ENCODE peak calls at places on chromosomes 6 and 20, in nine cellular contexts. W is NCI-H226; U is stimulated activated CD4-positive, alpha-beta T cell treated with anti-CD3 and anti-CD28 coated beads, Interleukin-2, amount 100 ng/mL, for 48 hours; G is activated naive CD8-positive, alpha-beta T cell treated with anti-CD3 and anti-CD28 coated beads, Interleukin-2, amount 50 U/mL, for 16 hours; P is right lobe of liver; M is dorsolateral prefrontal cortex; N is HFFc6; H is progenitor cell of endocrine pancreas; Z is T-helper 2 cell. Y is an unnamed sample.

GRCh38 chr6:17101422-17102257 is at the start of gene STMND1:
- DNase-seq in H (no peak), P (peak; percentile 77), W (peak; percentile 35), Z (no peak), M (no peak), U (no peak), G (no peak), N (no peak), Y (no peak)

GRCh38 chr6:94511502-94512088 is 1065.7 kb upstream of the MANEA start:
- DNase-seq in G (no peak), U (no peak), N (no peak), Z (no peak), W (no peak), H (no peak), P (no peak), M (no peak), Y (no peak)

GRCh38 chr20:39897058-39897457 is 792.0 kb downstream of the MAFB start:
- DNase-seq in G (no peak), Z (no peak), H (no peak), W (no peak), U (no peak), N (peak; percentile 1), M (no peak), P (no peak), Y (no peak)

GRCh38 chr6:100719883-100720682 is 161.0 kb downstream of the ASCC3 start:
- DNase-seq in M (no peak), H (no peak), P (no peak), U (no peak), Z (no peak), W (peak; percentile 7), G (no peak), N (peak; percentile 37), Y (no peak)

GRCh38 chr6:122187186-122187585 is 212.3 kb upstream of the HSF2 start:
- DNase-seq in M (no peak), W (peak; percentile 29), N (no peak), Z (no peak), H (no peak), U (no peak), G (no peak), P (no peak), Y (no peak)

GRCh38 chr6:138287144-138287955 is 69.1 kb upstream of the PBOV1 start:
- DNase-seq in U (peak; percentile 39), Z (peak; percentile 19), P (peak; percentile 45), M (no peak), H (peak; percentile 37), N (peak; percentile 42), W (peak; percentile 27), G (no peak), Y (no peak)

GRCh38 chr6:124963416-124964083 is 1.3 kb downstream of the RNF217 start:
- DNase-seq in M (no peak), H (no peak), N (peak; percentile 43), W (no peak), U (no peak), Z (no peak), G (no peak), P (peak; percentile 27), Y (no peak)

GRCh38 chr6:98847392-98847766 is 13.0 kb downstream of the POU3F2 start:
- DNase-seq in U (no peak), G (no peak), M (no peak), Z (no peak), P (no peak), H (no peak), N (no peak), W (no peak), Y (no peak)

GRCh38 chr6:25414168-25414567 is 135.0 kb downstream of the CARMIL1 start:
- DNase-seq in G (no peak), H (no peak), W (no peak), P (no peak), U (no peak), Z (no peak), N (no peak), M (no peak), Y (no peak)